ENCODE peak calls at places on chromosome 6, in five cellular contexts. B is HepG2, K is upper lobe of left lung, W is K562, L is GM12878. R is an unnamed sample. For H3K4me1, the result is how much of the 10 kb centered on the place peaks cover.

GRCh38 chr6:53250761-53251672 is 97.7 kb downstream of the ELOVL5 start:
- ATAC-seq in K (no peak), B (no peak), L (no peak), W (no peak), R (no peak)

GRCh38 chr6:36957773-36958271 is 3.3 kb downstream of the PI16 start:
- ATAC-seq in K (peak), W (no peak), B (no peak), L (no peak), R (peak)

GRCh38 chr6:128767705-128768104 is 115.2 kb upstream of the LAMA2 start:
- ATAC-seq in K (no peak), B (no peak), W (no peak), L (no peak), R (no peak)

GRCh38 chr6:142874676-142875075 is 70.3 kb downstream of the HIVEP2 start:
- ATAC-seq in L (peak), W (peak), B (peak), K (no peak), R (no peak)

GRCh38 chr6:41699063-41699462 is 36.3 kb downstream of the TFEB start:
- ATAC-seq in W (no peak), B (no peak), L (peak), K (no peak), R (no peak)

GRCh38 chr6:90118581-90118980 is 178.1 kb downstream of the BACH2 start:
- ATAC-seq in K (no peak), L (no peak), B (no peak), W (no peak), R (no peak)

GRCh38 chr6:149033454-149034241 is 283.9 kb upstream of the TAB2 start:
- ATAC-seq in L (peak), W (no peak), B (no peak), K (no peak), R (no peak)

GRCh38 chr6:133837801-133838349 is 51.0 kb upstream of the TCF21 start:
- ATAC-seq in B (peak), K (peak), W (peak), L (peak), R (no peak)

GRCh38 chr6:32922083-32922482 is 18.7 kb downstream of the HLA-DMB start:
- ATAC-seq in B (no peak), L (peak), K (no peak), W (no peak), R (no peak)

GRCh38 chr6:145043926-145044500 is 691.3 kb downstream of the EPM2A start:
- ATAC-seq in L (no peak), B (no peak), K (peak), W (no peak), R (no peak)

GRCh38 chr6:136184738-136185137 is 65.4 kb downstream of the MTFR2 start:
- ATAC-seq in B (no peak), K (no peak), L (no peak), W (no peak), R (no peak)

GRCh38 chr6:151119823-151120524 is 119.8 kb upstream of the AKAP12 start:
- ATAC-seq in W (peak), K (no peak), B (peak), L (no peak), R (no peak)

GRCh38 chr6:33728438-33728837 is 16.9 kb upstream of the UQCC2 start:
- ATAC-seq in L (no peak), K (no peak), B (no peak), W (no peak), R (no peak)

GRCh38 chr6:56759521-56759920 is 116.8 kb upstream of the DST start:
- ATAC-seq in L (peak), K (peak), B (no peak), W (no peak), R (no peak)

GRCh38 chr6:72316675-72317380 is 305.0 kb upstream of the KCNQ5 start:
- ATAC-seq in L (no peak), K (peak), W (no peak), B (no peak), R (peak)

GRCh38 chr6:167691566-167692312 is 135.0 kb upstream of the AFDN start:
- ATAC-seq in K (no peak), B (peak), L (no peak), W (no peak), R (no peak)

GRCh38 chr6:150001295-150001990 is 23.9 kb downstream of the RAET1L start:
- ATAC-seq in B (no peak), L (peak), W (no peak), K (no peak), R (no peak)

GRCh38 chr6:28208180-28208659 is 16.9 kb upstream of the ZSCAN9 start:
- ATAC-seq in K (no peak), W (no peak), L (no peak), B (no peak), R (no peak)

GRCh38 chr6:167020211-167020610 is 21.0 kb downstream of the CEP43 start:
- ATAC-seq in B (no peak), L (peak), K (no peak), W (no peak), R (no peak)

GRCh38 chr6:39451831-39452230 is 129.3 kb upstream of the KCNK16 start:
- ATAC-seq in W (peak), K (no peak), B (no peak), L (peak), R (no peak)

GRCh38 chr6:26544473-26544872 is 6.3 kb downstream of the HMGN4 start:
- ATAC-seq in K (no peak), W (no peak), L (no peak), B (peak), R (no peak)

GRCh38 chr6:22313796-22314195 is 17.0 kb upstream of the PRL start:
- ATAC-seq in K (no peak), W (no peak), L (no peak), B (no peak), R (no peak)

GRCh38 chr6:43990627-43991619 is 136.3 kb downstream of the MRPL14 start:
- ATAC-seq in B (peak), K (peak), L (no peak), W (peak), R (peak)

GRCh38 chr6:89022747-89023289 is 57.7 kb upstream of the PNRC1 start:
- ATAC-seq in L (no peak), K (peak), W (no peak), B (no peak), R (peak)

GRCh38 chr6:54846243-54846856 is at the start of gene FAM83B:
- ATAC-seq in B (peak), K (peak), W (no peak), L (no peak), R (no peak)

GRCh38 chr6:52610745-52611355 is 34.0 kb upstream of the TRAM2 start:
- ATAC-seq in W (peak), L (no peak), K (no peak), B (peak), R (no peak)

GRCh38 chr6:161249327-161249726 is 24.5 kb downstream of the AGPAT4 start:
- ATAC-seq in W (no peak), B (no peak), K (no peak), L (no peak), R (no peak)

GRCh38 chr6:131949909-131950766 is 1.0 kb downstream of the CCN2 start:
- ATAC-seq in B (peak), L (no peak), K (peak), W (peak), R (peak)

GRCh38 chr6:125232466-125232865 is 69.3 kb downstream of the HDDC2 start:
- ATAC-seq in B (no peak), K (no peak), L (no peak), W (no peak), R (no peak)

GRCh38 chr6:54282186-54282585 is 26.1 kb upstream of the TINAG start:
- ATAC-seq in L (peak), K (no peak), W (no peak), B (no peak), R (no peak)

GRCh38 chr6:41780623-41781301 is at the start of gene PRICKLE4:
- ATAC-seq in W (peak), K (peak), B (peak), L (peak), R (peak)

GRCh38 chr6:132491303-132491702 is 21.6 kb downstream of the STX7 start:
- ATAC-seq in W (peak), L (peak), B (no peak), K (peak), R (no peak)

GRCh38 chr6:149213829-149214228 is 103.7 kb upstream of the TAB2 start:
- ATAC-seq in K (no peak), W (no peak), B (no peak), L (no peak), R (no peak)

GRCh38 chr6:87154641-87155271 is 609 bp upstream of the ZNF292 start:
- ATAC-seq in W (peak), K (peak), L (peak), B (peak), R (peak)

GRCh38 chr6:87152528-87152950 is 2.8 kb upstream of the ZNF292 start:
- ATAC-seq in B (no peak), K (no peak), W (no peak), L (no peak), R (peak)

GRCh38 chr6:87151471-87151785 is 3.9 kb upstream of the ZNF292 start:
- ATAC-seq in K (no peak), B (no peak), W (no peak), L (no peak), R (no peak)

GRCh38 chr6:87155272-87155919 is at the start of gene ZNF292:
- ATAC-seq in K (peak), W (peak), B (peak), L (peak), R (peak)

GRCh38 chr6:87151786-87152527 is 3.4 kb upstream of the ZNF292 start:
- ATAC-seq in L (peak), B (no peak), W (no peak), K (peak), R (peak)
- TF ChIP-seq POLR2AphosphoS5 in L (peak), B (no peak), W (no peak), K (no peak), R (no peak)

DNA sequence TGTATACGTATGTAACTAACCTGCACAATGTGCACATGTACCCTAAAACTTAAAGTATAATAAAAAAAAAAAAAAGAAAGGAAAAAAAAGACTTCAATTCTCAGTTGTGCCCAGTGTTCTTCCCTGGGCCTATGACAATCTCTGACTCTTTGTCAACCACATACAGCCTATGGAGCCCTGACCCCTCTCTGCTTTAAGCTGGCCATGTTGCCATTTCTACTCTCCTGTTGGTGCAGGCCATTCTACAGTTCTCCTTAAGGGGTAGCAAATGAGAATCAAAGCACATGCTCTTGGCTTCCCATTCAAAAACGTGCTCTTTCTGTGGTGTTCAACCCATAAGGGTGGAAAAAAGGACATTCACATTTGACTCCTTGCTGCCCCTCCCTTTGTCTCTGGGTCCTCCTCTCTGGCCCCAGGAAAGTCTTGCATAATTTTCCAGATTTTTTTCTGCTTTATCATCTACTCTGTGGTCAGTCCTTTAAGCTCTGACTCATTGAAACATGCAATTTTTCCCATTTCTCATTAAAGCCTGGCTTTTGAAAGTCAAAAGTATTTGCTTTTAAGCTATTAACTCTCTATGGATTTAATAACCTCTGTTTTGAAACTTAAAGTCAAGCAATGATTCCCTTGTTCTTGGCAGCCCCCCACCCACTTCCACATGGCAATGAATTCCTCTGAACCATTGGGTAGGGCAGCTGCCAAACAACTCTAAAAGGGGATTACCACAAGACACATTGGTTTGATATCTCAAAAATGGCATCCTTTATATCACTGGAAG is 208.6 kb upstream of the MCHR2 start:
- ATAC-seq in B (no peak), K (peak), L (no peak), W (peak), R (peak)
- TF ChIP-seq EP300 in B (no peak), K (no peak), L (no peak), W (no peak), R (no peak)

DNA sequence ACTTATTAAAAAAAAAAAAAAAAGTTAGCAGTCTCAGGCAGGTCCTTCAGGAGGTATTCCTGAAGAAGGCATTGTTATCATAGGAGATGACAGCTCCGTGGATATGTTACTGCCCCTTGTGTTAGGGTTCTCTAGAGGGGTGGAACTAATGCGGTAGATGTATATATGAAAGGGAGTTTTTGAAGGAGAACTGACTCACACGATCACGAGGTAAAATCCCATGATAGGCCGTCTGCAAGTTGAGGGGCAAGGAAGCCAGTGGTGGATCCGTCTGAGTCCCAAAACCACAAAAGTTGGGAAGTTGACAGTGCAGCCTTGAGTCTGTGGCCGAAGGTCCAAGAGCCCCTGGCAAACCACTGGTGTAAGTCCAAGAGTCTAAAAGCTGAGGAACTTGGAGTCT is 103.4 kb downstream of the TULP4 start:
- ATAC-seq in W (no peak), L (no peak), B (no peak), K (no peak), R (no peak)
- H3K4me1 ChIP-seq in W (under half), L (under half), B (under half), K (under half), R (under half)

GRCh38 chr6:99349620-99350141 is at the start of gene FAXC:
- ATAC-seq in K (peak), L (peak), B (peak), W (peak), R (peak)

GRCh38 chr6:99346595-99346994 is 2.9 kb downstream of the FAXC start:
- ATAC-seq in W (no peak), B (no peak), L (no peak), K (no peak), R (no peak)

GRCh38 chr6:99347804-99348203 is 1.7 kb downstream of the FAXC start:
- ATAC-seq in L (no peak), W (no peak), K (no peak), B (no peak), R (no peak)

GRCh38 chr6:99348823-99349619 is 453 bp downstream of the FAXC start:
- ATAC-seq in L (peak), W (peak), B (peak), K (peak), R (peak)

DNA sequence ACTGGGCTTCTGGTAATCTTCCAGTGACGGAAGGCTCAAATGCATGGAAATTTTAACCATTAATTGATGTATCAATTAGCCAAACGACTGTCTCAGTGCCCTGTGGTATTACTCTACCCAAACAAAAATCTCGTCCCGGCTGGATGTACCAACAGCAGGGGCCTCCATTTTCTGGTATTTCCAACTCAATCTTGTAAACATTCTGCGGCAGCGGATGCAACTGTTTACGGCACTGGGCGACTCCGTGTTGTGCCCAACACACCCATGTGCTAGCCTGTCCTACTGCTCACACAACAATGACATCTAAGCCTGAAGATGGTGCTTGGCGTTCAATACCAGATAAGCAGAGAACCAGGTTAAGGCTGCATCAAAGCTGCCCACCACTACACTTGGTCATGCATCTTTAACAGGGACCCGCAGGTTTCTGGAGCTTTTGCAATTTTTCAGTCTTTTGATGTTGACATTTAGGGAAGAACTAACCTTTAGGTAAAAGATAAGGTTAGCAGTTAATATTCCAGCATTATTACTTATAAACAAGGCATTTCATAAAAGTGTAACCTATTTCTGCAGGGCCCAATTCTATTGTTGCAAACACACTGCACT is 1.2 kb downstream of the FAXC start:
- ATAC-seq in W (no peak), K (no peak), B (no peak), L (no peak), R (no peak)
- TF ChIP-seq POLR2AphosphoS5 in W (no peak), K (no peak), B (no peak), L (no peak), R (no peak)

DNA sequence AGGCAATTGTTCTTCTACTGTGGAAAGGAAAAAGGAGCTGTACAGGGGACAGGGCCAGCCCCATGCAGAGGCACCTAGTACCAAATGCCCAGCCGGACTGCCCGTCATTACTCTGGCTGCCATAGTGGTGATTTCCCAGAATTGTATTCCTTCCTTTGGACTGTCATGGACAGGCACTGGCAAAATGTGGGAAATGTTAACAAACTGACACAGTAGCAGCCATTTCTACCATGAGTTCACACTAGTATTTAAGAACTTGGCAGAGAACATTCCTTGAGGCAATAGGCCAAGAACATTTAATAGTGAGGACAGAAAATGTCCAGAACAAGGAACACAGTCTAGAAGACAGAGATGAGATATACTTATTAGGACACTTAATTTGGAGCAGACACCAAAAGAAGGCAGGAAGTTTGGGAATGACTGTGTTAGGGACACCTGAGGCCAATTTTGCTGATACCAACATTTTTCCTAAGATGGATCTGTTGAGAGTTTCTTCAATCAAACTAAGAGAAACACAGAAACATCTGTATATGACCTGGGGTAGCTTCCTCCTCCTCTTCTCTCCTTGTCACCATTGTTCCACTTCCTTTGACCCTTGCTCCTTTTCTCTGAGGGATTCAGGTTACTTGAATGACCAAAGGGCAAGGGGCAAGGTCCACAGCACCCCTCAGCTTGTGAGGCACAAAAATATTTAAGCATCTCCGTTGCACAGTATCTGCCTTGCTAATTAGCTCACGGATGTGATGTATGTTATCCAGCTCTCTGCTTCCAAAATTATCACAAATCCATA is 14.9 kb downstream of the ADTRP start:
- ATAC-seq in L (no peak), W (no peak), B (no peak), K (no peak), R (peak)
- TF ChIP-seq EP300 in L (no peak), W (no peak), B (no peak), K (no peak), R (no peak)

GRCh38 chr6:109795994-109796555 is 105.0 kb downstream of the FIG4 start:
- ATAC-seq in B (no peak), L (peak), W (no peak), K (no peak), R (no peak)
- H3K4me1 ChIP-seq in B (under half), L (under half), W (under half), K (under half), R (under half)

GRCh38 chr6:156773476-156773875 is 3.7 kb upstream of the ARID1B start:
- ATAC-seq in K (no peak), L (no peak), W (no peak), B (no peak), R (no peak)

GRCh38 chr6:156775717-156776116 is 1.5 kb upstream of the ARID1B start:
- ATAC-seq in K (no peak), L (no peak), W (no peak), B (no peak), R (no peak)

GRCh38 chr6:156776470-156776840 is 723 bp upstream of the ARID1B start:
- ATAC-seq in W (no peak), B (no peak), L (peak), K (no peak), R (no peak)

GRCh38 chr6:156773935-156774871 is 3.0 kb upstream of the ARID1B start:
- ATAC-seq in L (no peak), K (no peak), B (no peak), W (no peak), R (no peak)

GRCh38 chr6:156774872-156775405 is 2.2 kb upstream of the ARID1B start:
- ATAC-seq in W (no peak), K (no peak), L (no peak), B (no peak), R (no peak)
- TF ChIP-seq POLR2AphosphoS5 in W (no peak), K (no peak), L (no peak), B (no peak), R (no peak)